ENCODE peak calls at places on chromosome 21, in six cellular contexts. W is anterior cingulate cortex, R is T-helper 1 cell, Z is amniotic stem cell, L is AG04450, X is left lung. O is an unnamed sample.

GRCh38 chr21:38988211-38989096 is 182.7 kb downstream of the ETS2 start:
- DNase-seq in W (no peak), R (no peak), Z (no peak), L (no peak), X (no peak), O (no peak)

GRCh38 chr21:45990049-45990711 is 8.6 kb downstream of the COL6A1 start:
- DNase-seq in W (no peak), R (peak), Z (no peak), L (no peak), X (no peak), O (no peak)

GRCh38 chr21:46116189-46116845 is 18.4 kb downstream of the COL6A2 start:
- DNase-seq in W (no peak), R (peak), Z (no peak), L (no peak), X (peak), O (no peak)

GRCh38 chr21:30072496-30072895 is 94.1 kb downstream of the CLDN17 start:
- DNase-seq in W (no peak), R (no peak), Z (no peak), L (no peak), X (no peak), O (no peak)

GRCh38 chr21:16116798-16117197 is 387.0 kb downstream of the USP25 start:
- DNase-seq in W (no peak), R (no peak), Z (no peak), L (no peak), X (no peak), O (no peak)

GRCh38 chr21:35400233-35400939 is 351.3 kb upstream of the RUNX1 start:
- DNase-seq in W (no peak), R (no peak), Z (no peak), L (peak), X (no peak), O (peak)

GRCh38 chr21:45415943-45416611 is 11.1 kb downstream of the COL18A1 start:
- DNase-seq in W (no peak), R (no peak), Z (no peak), L (no peak), X (peak), O (no peak)

GRCh38 chr21:26961704-26962103 is 5.2 kb downstream of the ADAMTS5 start:
- DNase-seq in W (no peak), R (no peak), Z (no peak), L (no peak), X (no peak), O (no peak)

GRCh38 chr21:27694667-27695066 is 727.8 kb upstream of the ADAMTS5 start:
- DNase-seq in W (no peak), R (no peak), Z (no peak), L (no peak), X (no peak), O (no peak)

GRCh38 chr21:45979141-45979631 is 2.4 kb upstream of the COL6A1 start:
- DNase-seq in W (no peak), R (no peak), Z (no peak), L (no peak), X (peak), O (no peak)

GRCh38 chr21:34046917-34047316 is 26.5 kb upstream of the MRPS6 start:
- DNase-seq in W (no peak), R (no peak), Z (no peak), L (no peak), X (no peak), O (no peak)

GRCh38 chr21:44614161-44614631 is 2.3 kb downstream of the KRTAP10-8 start:
- DNase-seq in W (no peak), R (no peak), Z (no peak), L (no peak), X (peak), O (no peak)

GRCh38 chr21:45327458-45328197 is 39.9 kb upstream of the POFUT2 start:
- DNase-seq in W (no peak), R (peak), Z (no peak), L (no peak), X (peak), O (no peak)